ENCODE peak calls at places on chromosomes 13 and 19, in six cellular contexts. L is transverse colon, U is HFF-Myc, F is astrocyte of the spinal cord, H is choroid plexus epithelial cell, R is OCI-LY7. M is an unnamed sample.
A peak's percentile ranks its signal among the peaks of the same experiment; 100 is the strongest.

GRCh38 chr19:18271433-18271841 is 2.8 kb downstream of the IQCN start:
- DNase-seq in F (no peak), R (no peak), H (no peak), L (no peak), U (no peak), M (no peak)

GRCh38 chr13:72101768-72102400 is 234.9 kb upstream of the DACH1 start:
- DNase-seq in R (no peak), U (no peak), L (no peak), F (no peak), H (no peak), M (no peak)

GRCh38 chr13:75263741-75264407 is 218.1 kb downstream of the TBC1D4 start:
- DNase-seq in H (peak; percentile 27), F (peak; percentile 72), U (peak; percentile 19), R (no peak), L (no peak), M (no peak)

GRCh38 chr19:14090509-14091085 is at the start of gene SAMD1:
- DNase-seq in L (peak; percentile 93), H (peak; percentile 91), R (peak; percentile 94), U (no peak), F (peak; percentile 95), M (peak; percentile 94)

GRCh38 chr19:43362179-43362578 is 8.7 kb downstream of the CD177 start:
- DNase-seq in F (no peak), R (no peak), H (peak; percentile 13), U (peak; percentile 1), L (no peak), M (no peak)

GRCh38 chr19:10471909-10472308 is 31.2 kb downstream of the KEAP1 start:
- DNase-seq in F (peak; percentile 43), U (no peak), L (no peak), R (peak; percentile 65), H (peak; percentile 71), M (no peak)

GRCh38 chr13:45219938-45220375 is 19.1 kb upstream of the KCTD4 start:
- DNase-seq in U (peak; percentile 79), H (peak; percentile 58), R (no peak), L (no peak), F (peak; percentile 58), M (no peak)

GRCh38 chr13:41458187-41458938 is 1.0 kb downstream of the RGCC start:
- DNase-seq in R (peak; percentile 67), U (no peak), F (peak; percentile 24), L (peak; percentile 36), H (no peak), M (peak; percentile 39)

GRCh38 chr19:18029617-18030338 is 21.8 kb downstream of the ARRDC2 start:
- DNase-seq in L (peak; percentile 59), R (no peak), H (no peak), U (no peak), F (no peak), M (no peak)

GRCh38 chr19:7215176-7215575 is 79.0 kb downstream of the INSR start:
- DNase-seq in U (no peak), R (no peak), L (no peak), F (no peak), H (no peak), M (no peak)

GRCh38 chr13:109211616-109212015 is 574.8 kb downstream of the IRS2 start:
- DNase-seq in L (no peak), U (no peak), H (peak; percentile 21), R (no peak), F (peak; percentile 47), M (no peak)

GRCh38 chr13:61417171-61417570 is 1.5 kb upstream of the PCDH20 start:
- DNase-seq in F (no peak), R (no peak), L (no peak), U (no peak), H (no peak), M (no peak)

GRCh38 chr13:66618702-66619101 is 611.4 kb downstream of the PCDH9 start:
- DNase-seq in L (no peak), H (peak; percentile 76), R (peak; percentile 34), U (peak; percentile 12), F (peak; percentile 55), M (no peak)
- TF ChIP-seq CTCF in L (peak; percentile 14), H (peak; percentile 59), R (peak; percentile 71), U (peak; percentile 24), F (peak; percentile 59), M (peak; percentile 8)

GRCh38 chr19:34666200-34666957 is 10.6 kb downstream of the SCGB2B2 start:
- DNase-seq in L (no peak), F (no peak), R (no peak), U (no peak), H (no peak), M (no peak)

GRCh38 chr19:34661357-34661756 is 15.6 kb downstream of the SCGB2B2 start:
- DNase-seq in U (no peak), F (no peak), R (no peak), H (no peak), L (no peak), M (no peak)

GRCh38 chr19:34664168-34664567 is 12.8 kb downstream of the SCGB2B2 start:
- DNase-seq in U (no peak), F (no peak), L (no peak), H (no peak), R (no peak), M (no peak)

GRCh38 chr19:34664870-34665269 is 12.1 kb downstream of the SCGB2B2 start:
- DNase-seq in L (no peak), F (no peak), R (no peak), U (no peak), H (no peak), M (no peak)

GRCh38 chr19:34662919-34663318 is 14.0 kb downstream of the SCGB2B2 start:
- DNase-seq in U (peak; percentile 48), R (peak; percentile 74), L (no peak), F (no peak), H (peak; percentile 33), M (peak; percentile 44)
- TF ChIP-seq CTCF in U (peak; percentile 44), R (peak; percentile 81), L (peak; percentile 16), F (no peak), H (peak; percentile 47), M (peak; percentile 62)

GRCh38 chr13:27449936-27450828 is at the start of gene MTIF3:
- DNase-seq in U (peak; percentile 61), H (peak; percentile 90), F (peak; percentile 93), L (peak; percentile 98), R (peak; percentile 99), M (peak; percentile 93)
- TF ChIP-seq CTCF in U (no peak), H (peak; percentile 3), F (no peak), L (no peak), R (peak; percentile 23), M (no peak)

GRCh38 chr19:51108805-51109146 is 567 bp upstream of the CTU1 start:
- DNase-seq in R (no peak), F (no peak), U (no peak), L (no peak), H (no peak), M (no peak)

GRCh38 chr19:51110666-51110971 is 2.4 kb upstream of the CTU1 start:
- DNase-seq in R (no peak), H (no peak), L (no peak), F (no peak), U (no peak), M (no peak)

GRCh38 chr19:51114087-51114714 is 6.0 kb upstream of the CTU1 start:
- DNase-seq in U (no peak), F (no peak), H (no peak), L (no peak), R (no peak), M (no peak)

GRCh38 chr19:51108066-51108804 is at the start of gene CTU1:
- DNase-seq in U (peak; percentile 99), F (peak; percentile 100), H (peak; percentile 100), R (peak; percentile 99), L (peak; percentile 99), M (peak; percentile 97)

DNA sequence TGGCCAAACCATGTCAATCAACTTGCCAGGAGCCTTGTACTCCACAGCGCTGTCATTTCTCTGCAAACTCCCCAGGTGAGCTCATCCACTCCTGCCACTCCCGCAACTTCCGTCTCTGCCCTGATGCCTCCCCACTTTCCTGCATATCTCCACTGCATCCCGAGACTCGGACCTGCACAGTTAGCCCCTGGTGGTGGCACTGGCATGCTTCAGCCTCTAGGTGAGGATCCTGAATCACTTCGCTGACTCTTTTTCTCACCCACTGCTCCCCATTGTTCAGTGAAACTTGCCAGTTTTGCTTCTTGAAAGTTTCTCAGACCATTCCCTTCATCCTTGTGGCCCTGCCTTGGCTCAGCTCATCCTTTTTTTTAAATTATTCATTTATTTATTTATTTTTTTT is 3.4 kb upstream of the CTU1 start:
- DNase-seq in L (no peak), F (no peak), U (no peak), H (no peak), R (no peak), M (no peak)
- TF ChIP-seq CTCF in L (peak; percentile 3), F (peak; percentile 23), U (peak; percentile 23), H (peak; percentile 47), R (peak; percentile 42), M (no peak)

DNA sequence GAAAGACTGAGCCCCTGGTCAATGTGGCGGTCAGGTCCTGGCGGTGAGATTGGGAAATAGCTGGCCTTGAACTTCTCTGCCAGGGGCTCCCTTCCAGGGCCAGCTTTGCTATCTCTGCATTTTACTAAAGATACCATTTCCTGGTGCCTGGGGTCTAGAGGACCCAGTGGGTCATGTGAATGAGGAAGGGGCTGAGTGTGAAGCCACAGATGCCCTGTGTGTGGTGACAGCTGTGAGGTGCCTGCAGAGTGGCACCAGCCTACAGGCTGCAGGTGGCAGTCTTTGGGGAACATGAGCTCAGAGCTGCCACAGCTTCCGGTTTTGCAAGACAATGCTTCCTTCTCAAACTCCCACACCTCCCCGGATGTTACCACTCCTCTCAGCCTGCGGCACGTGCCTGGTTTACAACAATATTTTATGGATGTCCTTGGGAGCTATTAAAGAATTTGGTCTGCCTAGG is 5.2 kb upstream of the MLNR start:
- DNase-seq in R (peak; percentile 72), L (peak; percentile 45), F (no peak), H (peak; percentile 22), U (no peak), M (no peak)
- TF ChIP-seq CTCF in R (peak; percentile 64), L (no peak), F (no peak), H (peak; percentile 1), U (no peak), M (no peak)

DNA sequence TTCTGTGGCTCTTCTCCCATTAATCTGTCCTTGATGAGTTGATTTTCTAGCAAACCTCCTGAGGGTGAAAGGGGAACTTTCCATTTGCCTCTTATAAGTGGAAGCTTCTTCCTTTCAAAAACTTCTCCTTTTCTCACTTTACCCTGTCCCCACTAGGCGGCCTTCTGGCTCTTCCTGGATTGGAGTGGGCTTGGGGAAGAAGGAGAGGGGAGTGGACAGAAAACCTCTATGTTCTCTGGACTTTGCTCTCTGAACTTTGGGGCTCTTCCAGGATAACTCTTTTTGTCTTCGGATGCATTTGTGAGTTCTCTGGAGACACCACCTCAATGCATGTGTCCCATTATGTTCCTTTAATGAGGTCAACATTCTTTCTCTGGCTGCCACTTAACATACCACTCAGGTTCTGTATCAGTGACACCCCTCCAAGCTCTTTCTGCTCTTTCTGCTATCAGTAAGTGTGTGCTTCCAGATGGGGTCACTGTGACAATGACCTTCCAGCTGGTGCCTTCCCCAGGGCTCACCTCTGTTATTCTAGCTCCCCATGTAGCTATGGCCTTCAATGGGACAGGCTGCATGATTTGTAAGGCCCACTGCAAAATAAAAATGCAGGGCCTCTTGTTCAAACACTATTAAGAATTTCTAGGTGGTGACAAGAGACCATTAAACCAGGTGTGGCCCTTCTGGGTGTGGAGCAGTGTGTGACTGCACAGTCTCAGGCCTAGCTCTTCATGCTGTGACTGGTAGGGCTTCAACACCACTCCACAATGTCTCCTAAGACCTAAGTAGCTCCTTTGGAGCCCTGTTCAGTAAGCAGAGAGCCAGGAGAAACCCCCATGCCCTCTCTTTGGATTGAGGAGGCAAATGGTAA is 389.2 kb downstream of the EFNB2 start:
- DNase-seq in U (no peak), R (no peak), F (no peak), L (peak; percentile 75), H (no peak), M (no peak)
- TF ChIP-seq CTCF in U (peak; percentile 11), R (no peak), F (no peak), L (no peak), H (peak; percentile 35), M (no peak)